ENCODE peak calls at places on chromosomes 3 and 15, in nine cellular contexts. One of them, this sample, is unnamed.

GRCh38 chr3:152909180-152909883 is 74.4 kb downstream of the P2RY1 start:
- DNase-seq in neuronal stem cell: no peak
- DNase-seq in activated T-cell treated with anti-CD3 and anti-CD28 coated beads, Interleukin-2, amount 50 U/mL, for 4 hours: no peak
- DNase-seq in ELF-1: no peak
- DNase-seq in AG04450: no peak
- DNase-seq in heart right ventricle: no peak
- DNase-seq in neural crest cell: no peak
- DNase-seq in fibroblast of pulmonary artery: peak; percentile 72
- DNase-seq in COR-L47: no peak
- DNase-seq in this sample: no peak

GRCh38 chr3:140715035-140715434 is 37.2 kb downstream of the TRIM42 start:
- DNase-seq in neuronal stem cell: no peak
- DNase-seq in activated T-cell treated with anti-CD3 and anti-CD28 coated beads, Interleukin-2, amount 50 U/mL, for 4 hours: no peak
- DNase-seq in ELF-1: peak; percentile 10
- DNase-seq in AG04450: no peak
- DNase-seq in heart right ventricle: no peak
- DNase-seq in neural crest cell: no peak
- DNase-seq in fibroblast of pulmonary artery: no peak
- DNase-seq in COR-L47: peak; percentile 8
- DNase-seq in this sample: no peak

GRCh38 chr15:55789066-55789660 is 46.2 kb upstream of the PRTG start:
- DNase-seq in neuronal stem cell: no peak
- DNase-seq in activated T-cell treated with anti-CD3 and anti-CD28 coated beads, Interleukin-2, amount 50 U/mL, for 4 hours: peak; percentile 34
- DNase-seq in ELF-1: peak; percentile 65
- DNase-seq in AG04450: no peak
- DNase-seq in heart right ventricle: peak; percentile 38
- DNase-seq in neural crest cell: no peak
- DNase-seq in fibroblast of pulmonary artery: no peak
- DNase-seq in COR-L47: no peak
- DNase-seq in this sample: no peak

GRCh38 chr3:178382388-178383061 is 153.7 kb upstream of the KCNMB2 start:
- DNase-seq in neuronal stem cell: no peak
- DNase-seq in activated T-cell treated with anti-CD3 and anti-CD28 coated beads, Interleukin-2, amount 50 U/mL, for 4 hours: no peak
- DNase-seq in ELF-1: no peak
- DNase-seq in AG04450: peak; percentile 78
- DNase-seq in heart right ventricle: no peak
- DNase-seq in neural crest cell: no peak
- DNase-seq in fibroblast of pulmonary artery: peak; percentile 77
- DNase-seq in COR-L47: no peak
- DNase-seq in this sample: peak; percentile 82

GRCh38 chr15:95422255-95422654 is 908.2 kb upstream of the NR2F2 start:
- DNase-seq in neuronal stem cell: no peak
- DNase-seq in activated T-cell treated with anti-CD3 and anti-CD28 coated beads, Interleukin-2, amount 50 U/mL, for 4 hours: no peak
- DNase-seq in ELF-1: no peak
- DNase-seq in AG04450: no peak
- DNase-seq in heart right ventricle: no peak
- DNase-seq in neural crest cell: no peak
- DNase-seq in fibroblast of pulmonary artery: no peak
- DNase-seq in COR-L47: no peak
- DNase-seq in this sample: no peak

GRCh38 chr3:13580256-13581023 is 31.5 kb downstream of the FBLN2 start:
- DNase-seq in neuronal stem cell: no peak
- DNase-seq in activated T-cell treated with anti-CD3 and anti-CD28 coated beads, Interleukin-2, amount 50 U/mL, for 4 hours: no peak
- DNase-seq in ELF-1: no peak
- DNase-seq in AG04450: no peak
- DNase-seq in heart right ventricle: no peak
- DNase-seq in neural crest cell: no peak
- DNase-seq in fibroblast of pulmonary artery: no peak
- DNase-seq in COR-L47: no peak
- DNase-seq in this sample: no peak

GRCh38 chr3:10023587-10024310 is 2.5 kb upstream of the FANCD2 start:
- DNase-seq in neuronal stem cell: no peak
- DNase-seq in activated T-cell treated with anti-CD3 and anti-CD28 coated beads, Interleukin-2, amount 50 U/mL, for 4 hours: no peak
- DNase-seq in ELF-1: no peak
- DNase-seq in AG04450: peak; percentile 65
- DNase-seq in heart right ventricle: no peak
- DNase-seq in neural crest cell: no peak
- DNase-seq in fibroblast of pulmonary artery: peak; percentile 89
- DNase-seq in COR-L47: no peak
- DNase-seq in this sample: no peak

GRCh38 chr15:71334874-71335273 is 219.6 kb downstream of the THSD4 start:
- DNase-seq in neuronal stem cell: no peak
- DNase-seq in activated T-cell treated with anti-CD3 and anti-CD28 coated beads, Interleukin-2, amount 50 U/mL, for 4 hours: no peak
- DNase-seq in ELF-1: no peak
- DNase-seq in AG04450: no peak
- DNase-seq in heart right ventricle: no peak
- DNase-seq in neural crest cell: no peak
- DNase-seq in fibroblast of pulmonary artery: no peak
- DNase-seq in COR-L47: no peak
- DNase-seq in this sample: no peak

GRCh38 chr3:61685755-61686154 is 124.4 kb downstream of the PTPRG start:
- DNase-seq in neuronal stem cell: no peak
- DNase-seq in activated T-cell treated with anti-CD3 and anti-CD28 coated beads, Interleukin-2, amount 50 U/mL, for 4 hours: no peak
- DNase-seq in ELF-1: no peak
- DNase-seq in AG04450: no peak
- DNase-seq in heart right ventricle: no peak
- DNase-seq in neural crest cell: no peak
- DNase-seq in fibroblast of pulmonary artery: no peak
- DNase-seq in COR-L47: peak; percentile 7
- DNase-seq in this sample: no peak

GRCh38 chr15:70266412-70267089 is 168.8 kb upstream of the TLE3 start:
- DNase-seq in neuronal stem cell: no peak
- DNase-seq in activated T-cell treated with anti-CD3 and anti-CD28 coated beads, Interleukin-2, amount 50 U/mL, for 4 hours: no peak
- DNase-seq in ELF-1: peak; percentile 46
- DNase-seq in AG04450: no peak
- DNase-seq in heart right ventricle: peak; percentile 71
- DNase-seq in neural crest cell: no peak
- DNase-seq in fibroblast of pulmonary artery: peak; percentile 91
- DNase-seq in COR-L47: no peak
- DNase-seq in this sample: no peak

GRCh38 chr15:100008258-100008657 is 275.0 kb upstream of the LYSMD4 start:
- DNase-seq in neuronal stem cell: no peak
- DNase-seq in activated T-cell treated with anti-CD3 and anti-CD28 coated beads, Interleukin-2, amount 50 U/mL, for 4 hours: no peak
- DNase-seq in ELF-1: no peak
- DNase-seq in AG04450: no peak
- DNase-seq in heart right ventricle: no peak
- DNase-seq in neural crest cell: no peak
- DNase-seq in fibroblast of pulmonary artery: no peak
- DNase-seq in COR-L47: no peak
- DNase-seq in this sample: no peak

GRCh38 chr3:52200981-52201679 is 3.2 kb downstream of the ALAS1 start:
- DNase-seq in neuronal stem cell: no peak
- DNase-seq in activated T-cell treated with anti-CD3 and anti-CD28 coated beads, Interleukin-2, amount 50 U/mL, for 4 hours: no peak
- DNase-seq in ELF-1: no peak
- DNase-seq in AG04450: no peak
- DNase-seq in heart right ventricle: no peak
- DNase-seq in neural crest cell: no peak
- DNase-seq in fibroblast of pulmonary artery: peak; percentile 9
- DNase-seq in COR-L47: no peak
- DNase-seq in this sample: no peak

GRCh38 chr3:75272708-75273107 is 391.4 kb upstream of the FRG2C start:
- DNase-seq in neuronal stem cell: no peak
- DNase-seq in activated T-cell treated with anti-CD3 and anti-CD28 coated beads, Interleukin-2, amount 50 U/mL, for 4 hours: no peak
- DNase-seq in ELF-1: no peak
- DNase-seq in AG04450: peak; percentile 26
- DNase-seq in heart right ventricle: no peak
- DNase-seq in neural crest cell: no peak
- DNase-seq in fibroblast of pulmonary artery: peak; percentile 42
- DNase-seq in COR-L47: no peak
- DNase-seq in this sample: no peak

GRCh38 chr15:41798607-41799487 is 24.6 kb downstream of the MAPKBP1 start:
- DNase-seq in neuronal stem cell: no peak
- DNase-seq in activated T-cell treated with anti-CD3 and anti-CD28 coated beads, Interleukin-2, amount 50 U/mL, for 4 hours: no peak
- DNase-seq in ELF-1: no peak
- DNase-seq in AG04450: no peak
- DNase-seq in heart right ventricle: no peak
- DNase-seq in neural crest cell: no peak
- DNase-seq in fibroblast of pulmonary artery: no peak
- DNase-seq in COR-L47: no peak
- DNase-seq in this sample: no peak

GRCh38 chr15:50767332-50767861 is 1.9 kb upstream of the SPPL2A start:
- DNase-seq in neuronal stem cell: no peak
- DNase-seq in activated T-cell treated with anti-CD3 and anti-CD28 coated beads, Interleukin-2, amount 50 U/mL, for 4 hours: no peak
- DNase-seq in ELF-1: no peak
- DNase-seq in AG04450: no peak
- DNase-seq in heart right ventricle: no peak
- DNase-seq in neural crest cell: no peak
- DNase-seq in fibroblast of pulmonary artery: no peak
- DNase-seq in COR-L47: no peak
- DNase-seq in this sample: no peak

GRCh38 chr3:128175768-128176167 is 22.5 kb downstream of the EEFSEC start:
- DNase-seq in neuronal stem cell: no peak
- DNase-seq in activated T-cell treated with anti-CD3 and anti-CD28 coated beads, Interleukin-2, amount 50 U/mL, for 4 hours: no peak
- DNase-seq in ELF-1: no peak
- DNase-seq in AG04450: no peak
- DNase-seq in heart right ventricle: no peak
- DNase-seq in neural crest cell: no peak
- DNase-seq in fibroblast of pulmonary artery: no peak
- DNase-seq in COR-L47: no peak
- DNase-seq in this sample: no peak

GRCh38 chr3:108218811-108219210 is 3.4 kb downstream of the IFT57 start:
- DNase-seq in neuronal stem cell: no peak
- DNase-seq in activated T-cell treated with anti-CD3 and anti-CD28 coated beads, Interleukin-2, amount 50 U/mL, for 4 hours: no peak
- DNase-seq in ELF-1: no peak
- DNase-seq in AG04450: no peak
- DNase-seq in heart right ventricle: no peak
- DNase-seq in neural crest cell: no peak
- DNase-seq in fibroblast of pulmonary artery: peak; percentile 64
- DNase-seq in COR-L47: no peak
- DNase-seq in this sample: no peak

GRCh38 chr3:127792664-127793292 is 29.5 kb downstream of the MGLL start:
- DNase-seq in neuronal stem cell: no peak
- DNase-seq in activated T-cell treated with anti-CD3 and anti-CD28 coated beads, Interleukin-2, amount 50 U/mL, for 4 hours: no peak
- DNase-seq in ELF-1: no peak
- DNase-seq in AG04450: peak; percentile 95
- DNase-seq in heart right ventricle: peak; percentile 67
- DNase-seq in neural crest cell: no peak
- DNase-seq in fibroblast of pulmonary artery: peak; percentile 93
- DNase-seq in COR-L47: no peak
- DNase-seq in this sample: peak; percentile 48

GRCh38 chr15:40313531-40314398 is 6.0 kb upstream of the PLCB2 start:
- DNase-seq in neuronal stem cell: no peak
- DNase-seq in activated T-cell treated with anti-CD3 and anti-CD28 coated beads, Interleukin-2, amount 50 U/mL, for 4 hours: peak; percentile 28
- DNase-seq in ELF-1: no peak
- DNase-seq in AG04450: no peak
- DNase-seq in heart right ventricle: no peak
- DNase-seq in neural crest cell: no peak
- DNase-seq in fibroblast of pulmonary artery: no peak
- DNase-seq in COR-L47: peak; percentile 89
- DNase-seq in this sample: peak; percentile 15

GRCh38 chr15:77867266-77868047 is 210.1 kb downstream of the TBC1D2B start:
- DNase-seq in neuronal stem cell: no peak
- DNase-seq in activated T-cell treated with anti-CD3 and anti-CD28 coated beads, Interleukin-2, amount 50 U/mL, for 4 hours: no peak
- DNase-seq in ELF-1: no peak
- DNase-seq in AG04450: no peak
- DNase-seq in heart right ventricle: no peak
- DNase-seq in neural crest cell: no peak
- DNase-seq in fibroblast of pulmonary artery: no peak
- DNase-seq in COR-L47: no peak
- DNase-seq in this sample: no peak

GRCh38 chr3:46900007-46900292 is 22.4 kb downstream of the PTH1R start:
- DNase-seq in neuronal stem cell: no peak
- DNase-seq in activated T-cell treated with anti-CD3 and anti-CD28 coated beads, Interleukin-2, amount 50 U/mL, for 4 hours: no peak
- DNase-seq in ELF-1: no peak
- DNase-seq in AG04450: no peak
- DNase-seq in heart right ventricle: no peak
- DNase-seq in neural crest cell: no peak
- DNase-seq in fibroblast of pulmonary artery: no peak
- DNase-seq in COR-L47: peak; percentile 65
- DNase-seq in this sample: no peak

GRCh38 chr15:26615188-26615926 is 157.5 kb downstream of the GABRB3 start:
- DNase-seq in neuronal stem cell: no peak
- DNase-seq in activated T-cell treated with anti-CD3 and anti-CD28 coated beads, Interleukin-2, amount 50 U/mL, for 4 hours: no peak
- DNase-seq in ELF-1: peak; percentile 61
- DNase-seq in AG04450: no peak
- DNase-seq in heart right ventricle: no peak
- DNase-seq in neural crest cell: no peak
- DNase-seq in fibroblast of pulmonary artery: no peak
- DNase-seq in COR-L47: no peak
- DNase-seq in this sample: no peak

GRCh38 chr3:79917561-79917960 is 149.8 kb upstream of the ROBO1 start:
- DNase-seq in neuronal stem cell: no peak
- DNase-seq in activated T-cell treated with anti-CD3 and anti-CD28 coated beads, Interleukin-2, amount 50 U/mL, for 4 hours: no peak
- DNase-seq in ELF-1: no peak
- DNase-seq in AG04450: no peak
- DNase-seq in heart right ventricle: no peak
- DNase-seq in neural crest cell: no peak
- DNase-seq in fibroblast of pulmonary artery: no peak
- DNase-seq in COR-L47: no peak
- DNase-seq in this sample: no peak

GRCh38 chr3:184603156-184604030 is 41.8 kb downstream of the EPHB3 start:
- DNase-seq in neuronal stem cell: no peak
- DNase-seq in activated T-cell treated with anti-CD3 and anti-CD28 coated beads, Interleukin-2, amount 50 U/mL, for 4 hours: no peak
- DNase-seq in ELF-1: peak; percentile 36
- DNase-seq in AG04450: no peak
- DNase-seq in heart right ventricle: no peak
- DNase-seq in neural crest cell: no peak
- DNase-seq in fibroblast of pulmonary artery: no peak
- DNase-seq in COR-L47: no peak
- DNase-seq in this sample: no peak

GRCh38 chr15:100929641-100930042 is 10.5 kb downstream of the LRRK1 start:
- DNase-seq in neuronal stem cell: no peak
- DNase-seq in activated T-cell treated with anti-CD3 and anti-CD28 coated beads, Interleukin-2, amount 50 U/mL, for 4 hours: no peak
- DNase-seq in ELF-1: peak; percentile 84
- DNase-seq in AG04450: no peak
- DNase-seq in heart right ventricle: no peak
- DNase-seq in neural crest cell: no peak
- DNase-seq in fibroblast of pulmonary artery: no peak
- DNase-seq in COR-L47: peak; percentile 54
- DNase-seq in this sample: no peak

GRCh38 chr15:80550910-80551265 is 144.2 kb upstream of the ABHD17C start:
- DNase-seq in neuronal stem cell: no peak
- DNase-seq in activated T-cell treated with anti-CD3 and anti-CD28 coated beads, Interleukin-2, amount 50 U/mL, for 4 hours: no peak
- DNase-seq in ELF-1: no peak
- DNase-seq in AG04450: no peak
- DNase-seq in heart right ventricle: no peak
- DNase-seq in neural crest cell: no peak
- DNase-seq in fibroblast of pulmonary artery: peak; percentile 64
- DNase-seq in COR-L47: no peak
- DNase-seq in this sample: no peak

GRCh38 chr15:49041406-49041805 is 4.8 kb downstream of the SECISBP2L start:
- DNase-seq in neuronal stem cell: no peak
- DNase-seq in activated T-cell treated with anti-CD3 and anti-CD28 coated beads, Interleukin-2, amount 50 U/mL, for 4 hours: no peak
- DNase-seq in ELF-1: no peak
- DNase-seq in AG04450: no peak
- DNase-seq in heart right ventricle: no peak
- DNase-seq in neural crest cell: no peak
- DNase-seq in fibroblast of pulmonary artery: peak; percentile 25
- DNase-seq in COR-L47: no peak
- DNase-seq in this sample: no peak

GRCh38 chr3:160616721-160617120 is 51.4 kb upstream of the KPNA4 start:
- DNase-seq in neuronal stem cell: no peak
- DNase-seq in activated T-cell treated with anti-CD3 and anti-CD28 coated beads, Interleukin-2, amount 50 U/mL, for 4 hours: no peak
- DNase-seq in ELF-1: no peak
- DNase-seq in AG04450: peak; percentile 33
- DNase-seq in heart right ventricle: no peak
- DNase-seq in neural crest cell: no peak
- DNase-seq in fibroblast of pulmonary artery: peak; percentile 42
- DNase-seq in COR-L47: no peak
- DNase-seq in this sample: no peak

GRCh38 chr15:33866101-33866737 is 102.1 kb upstream of the CHRM5 start:
- DNase-seq in neuronal stem cell: no peak
- DNase-seq in activated T-cell treated with anti-CD3 and anti-CD28 coated beads, Interleukin-2, amount 50 U/mL, for 4 hours: no peak
- DNase-seq in ELF-1: peak; percentile 89
- DNase-seq in AG04450: no peak
- DNase-seq in heart right ventricle: no peak
- DNase-seq in neural crest cell: no peak
- DNase-seq in fibroblast of pulmonary artery: no peak
- DNase-seq in COR-L47: no peak
- DNase-seq in this sample: no peak

GRCh38 chr3:4421121-4421520 is 45.9 kb downstream of the SUMF1 start:
- DNase-seq in neuronal stem cell: no peak
- DNase-seq in activated T-cell treated with anti-CD3 and anti-CD28 coated beads, Interleukin-2, amount 50 U/mL, for 4 hours: no peak
- DNase-seq in ELF-1: no peak
- DNase-seq in AG04450: no peak
- DNase-seq in heart right ventricle: no peak
- DNase-seq in neural crest cell: no peak
- DNase-seq in fibroblast of pulmonary artery: peak; percentile 55
- DNase-seq in COR-L47: no peak
- DNase-seq in this sample: no peak

GRCh38 chr3:57393957-57394356 is 101.5 kb upstream of the ASB14 start:
- DNase-seq in neuronal stem cell: no peak
- DNase-seq in activated T-cell treated with anti-CD3 and anti-CD28 coated beads, Interleukin-2, amount 50 U/mL, for 4 hours: no peak
- DNase-seq in ELF-1: no peak
- DNase-seq in AG04450: no peak
- DNase-seq in heart right ventricle: no peak
- DNase-seq in neural crest cell: no peak
- DNase-seq in fibroblast of pulmonary artery: no peak
- DNase-seq in COR-L47: no peak
- DNase-seq in this sample: no peak

This sample was measured in pulmonary artery endothelial cell.